ENCODE peak calls at places on chromosomes 12 and 14, in four cellular contexts. P is K562, H is WTC11, C is GM12878. A is an unnamed sample.
A peak's percentile ranks its signal among the peaks of the same experiment; 100 is the strongest.

GRCh38 chr12:22855456-22855855 is 230.5 kb downstream of the ETNK1 start:
- DNase-seq in C (no peak), H (no peak), P (no peak), A (no peak)

GRCh38 chr14:95770777-95771176 is 56.9 kb upstream of the TCL1A start:
- DNase-seq in P (no peak), H (no peak), C (no peak), A (no peak)

GRCh38 chr12:26713885-26714383 is 119.1 kb downstream of the ITPR2 start:
- DNase-seq in H (no peak), C (peak; percentile 48), P (no peak), A (no peak)

GRCh38 chr14:53510281-53510912 is 357.3 kb upstream of the DDHD1 start:
- DNase-seq in H (no peak), C (no peak), P (no peak), A (no peak)

GRCh38 chr12:120978296-120979219 is at the start of gene HNF1A:
- DNase-seq in C (no peak), H (no peak), P (no peak), A (no peak)

GRCh38 chr14:103213331-103213730 is 90.1 kb downstream of the TNFAIP2 start:
- DNase-seq in H (no peak), P (no peak), C (no peak), A (no peak)

GRCh38 chr12:114213055-114213561 is 192.8 kb downstream of the TBX5 start:
- DNase-seq in H (no peak), C (no peak), P (peak; percentile 11), A (no peak)

GRCh38 chr12:106766393-106766826 is 8.1 kb upstream of the RIC8B start:
- DNase-seq in H (no peak), P (no peak), C (no peak), A (no peak)

GRCh38 chr12:98592825-98593322 is 612 bp upstream of the SLC25A3 start:
- DNase-seq in C (no peak), P (no peak), H (no peak), A (peak; percentile 46)

GRCh38 chr12:62802321-62802720 is 132.6 kb downstream of the PPM1H start:
- DNase-seq in P (no peak), C (no peak), H (no peak), A (no peak)

GRCh38 chr14:21997300-21997699 is 323.7 kb upstream of the OR4E1 start:
- DNase-seq in C (no peak), H (peak; percentile 39), P (no peak), A (no peak)

GRCh38 chr14:77053046-77053841 is 24.7 kb upstream of the IRF2BPL start:
- DNase-seq in H (peak; percentile 92), C (no peak), P (peak; percentile 71), A (peak; percentile 93)

GRCh38 chr12:109753054-109753401 is 39.4 kb downstream of the FAM222A start:
- DNase-seq in C (no peak), P (no peak), H (peak; percentile 3), A (peak; percentile 12)

GRCh38 chr12:11739980-11740379 is 90.5 kb downstream of the ETV6 start:
- DNase-seq in C (no peak), P (no peak), H (no peak), A (no peak)

GRCh38 chr12:57771873-57772428 is at the start of gene METTL1:
- DNase-seq in C (peak; percentile 83), P (peak; percentile 84), H (peak; percentile 97), A (peak; percentile 94)

GRCh38 chr14:20422886-20423285 is 9.6 kb upstream of the TEP1 start:
- DNase-seq in P (no peak), H (no peak), C (no peak), A (no peak)

GRCh38 chr12:60935981-60936761 is 1324.0 kb upstream of the USP15 start:
- DNase-seq in H (peak; percentile 19), C (no peak), P (no peak), A (no peak)

GRCh38 chr12:105083551-105084105 is 630 bp downstream of the ALDH1L2 start:
- DNase-seq in P (no peak), H (peak; percentile 32), C (no peak), A (peak; percentile 49)

GRCh38 chr12:31589582-31589895 is 1.4 kb downstream of the DENND5B start:
- DNase-seq in C (no peak), P (no peak), H (peak; percentile 71), A (no peak)

GRCh38 chr14:23182372-23183014 is 967 bp downstream of the SLC7A8 start:
- DNase-seq in H (peak; percentile 84), C (no peak), P (no peak), A (no peak)

GRCh38 chr12:88793091-88793490 is 212.8 kb upstream of the KITLG start:
- DNase-seq in H (no peak), P (no peak), C (no peak), A (no peak)

GRCh38 chr14:91692075-91692474 is 39.8 kb downstream of the CATSPERB start:
- DNase-seq in H (no peak), C (no peak), P (no peak), A (no peak)

GRCh38 chr12:102484017-102484731 is 3.8 kb upstream of the IGF1 start:
- DNase-seq in C (peak; percentile 84), P (peak; percentile 67), H (peak; percentile 51), A (peak; percentile 45)

GRCh38 chr14:68250950-68251765 is 431.6 kb downstream of the RAD51B start:
- DNase-seq in P (no peak), C (no peak), H (no peak), A (no peak)

GRCh38 chr14:103087343-103087835 is 3.4 kb downstream of the LBHD2 start:
- DNase-seq in H (no peak), C (no peak), P (no peak), A (peak; percentile 62)

GRCh38 chr12:124395986-124396385 is 101.1 kb downstream of the RFLNA start:
- DNase-seq in H (no peak), P (no peak), C (no peak), A (no peak)

GRCh38 chr12:68981536-68981935 is 48.6 kb upstream of the CPM start:
- DNase-seq in P (no peak), H (no peak), C (no peak), A (no peak)

GRCh38 chr12:15846887-15847286 is 35.3 kb upstream of the STRAP start:
- DNase-seq in H (no peak), C (no peak), P (no peak), A (no peak)

GRCh38 chr12:62643470-62643869 is 176.8 kb downstream of the MON2 start:
- DNase-seq in H (no peak), C (no peak), P (no peak), A (no peak)

GRCh38 chr12:92778525-92778924 is 75.7 kb downstream of the PLEKHG7 start:
- DNase-seq in C (no peak), P (no peak), H (no peak), A (no peak)

GRCh38 chr14:68688872-68689371 is 103.9 kb downstream of the ZFP36L1 start:
- DNase-seq in C (no peak), P (no peak), H (no peak), A (peak; percentile 74)

GRCh38 chr14:31556191-31556590 is 5.0 kb upstream of the NUBPL start:
- DNase-seq in P (no peak), H (no peak), C (no peak), A (no peak)

GRCh38 chr12:25970082-25970481 is 11.6 kb downstream of the RASSF8 start:
- DNase-seq in C (no peak), P (no peak), H (no peak), A (no peak)

GRCh38 chr12:34297126-34297789 is 275.0 kb downstream of the ALG10 start:
- DNase-seq in P (no peak), C (no peak), H (no peak), A (no peak)

GRCh38 chr14:53022593-53022992 is 71.7 kb upstream of the FERMT2 start:
- DNase-seq in H (no peak), C (no peak), P (no peak), A (no peak)

GRCh38 chr12:40727774-40728483 is 35.7 kb downstream of the CNTN1 start:
- DNase-seq in C (no peak), H (no peak), P (no peak), A (peak; percentile 33)

GRCh38 chr12:113007166-113007565 is 28.8 kb downstream of the OAS2 start:
- DNase-seq in C (no peak), P (no peak), H (no peak), A (no peak)

GRCh38 chr12:81811066-81811777 is 52.1 kb upstream of the PPFIA2 start:
- DNase-seq in C (no peak), P (no peak), H (peak; percentile 50), A (no peak)

GRCh38 chr14:66857867-66858266 is 331.4 kb upstream of the GARIN2 start:
- DNase-seq in H (no peak), C (no peak), P (no peak), A (no peak)

GRCh38 chr14:66853311-66853710 is 335.9 kb upstream of the GARIN2 start:
- DNase-seq in H (no peak), C (no peak), P (no peak), A (no peak)

GRCh38 chr14:66859063-66859671 is 330.1 kb upstream of the GARIN2 start:
- DNase-seq in H (no peak), C (no peak), P (no peak), A (no peak)
- TF ChIP-seq USF1 in H (no peak), C (no peak), P (no peak), A (no peak)

DNA sequence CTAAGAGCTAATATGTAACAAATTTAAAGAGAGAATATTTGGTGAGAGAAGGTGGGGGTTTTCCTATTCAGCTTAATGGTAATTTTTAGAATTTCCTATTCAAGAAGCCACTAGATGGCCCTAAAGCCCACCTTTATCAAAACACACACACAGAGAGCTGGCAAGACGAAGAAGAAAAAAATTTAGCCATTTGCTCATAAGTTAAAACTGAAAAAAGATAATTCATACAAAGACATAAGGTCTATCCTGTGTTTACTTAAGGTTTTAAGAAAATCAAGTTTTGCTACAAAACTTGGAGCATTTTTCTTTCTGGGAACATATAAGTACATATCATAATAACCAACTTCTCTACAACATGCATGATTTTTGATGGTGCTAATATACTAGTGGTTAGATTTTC is 46.8 kb upstream of the PCED1B start:
- DNase-seq in C (no peak), H (no peak), P (no peak), A (peak; percentile 3)
- TF ChIP-seq USF1 in C (no peak), H (no peak), P (no peak), A (no peak)

GRCh38 chr12:1691123-1692007 is 495 bp downstream of the ADIPOR2 start:
- DNase-seq in H (peak; percentile 78), C (no peak), P (no peak), A (no peak)
- TF ChIP-seq USF1 in H (no peak), C (no peak), P (no peak), A (no peak)

DNA sequence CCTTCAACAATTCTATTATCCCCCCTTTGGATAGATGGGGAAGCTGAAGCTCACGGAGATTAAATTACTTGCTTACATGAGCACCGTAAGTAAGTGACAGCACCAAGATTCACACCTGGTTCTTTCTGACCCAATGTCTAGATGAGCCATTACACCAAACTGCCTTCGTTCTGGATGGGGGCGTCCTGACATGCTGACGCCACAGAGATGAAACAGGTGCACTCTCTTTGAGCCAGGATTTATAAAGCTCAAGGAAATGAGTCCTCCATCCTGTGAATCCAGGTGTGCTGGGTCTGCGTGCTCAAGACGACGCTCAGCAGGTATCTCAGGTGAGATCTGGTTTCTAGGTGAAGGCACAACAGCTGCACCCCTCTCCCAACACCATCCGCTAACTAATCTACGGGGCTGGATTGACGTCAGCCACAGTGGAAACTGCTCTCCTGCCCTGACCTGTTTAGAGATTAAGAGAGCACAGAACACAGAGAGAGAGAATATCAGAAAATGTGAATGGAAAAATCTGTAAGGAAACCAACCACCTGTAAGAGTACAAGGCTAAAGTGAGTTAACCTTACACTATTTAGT is 61.6 kb downstream of the KSR2 start:
- DNase-seq in H (peak; percentile 26), C (no peak), P (no peak), A (no peak)
- TF ChIP-seq USF1 in H (no peak), C (no peak), P (no peak), A (no peak)

A was measured in SK-N-SH.